ENCODE peak calls at places on chromosomes 5 and 9, in ten cellular contexts. I is K562, Y is B cell, A is stomach, T is cardiac muscle cell, Z is mesothelial cell of epicardium, X is fibroblast of lung, N is OCI-LY7, D is fibroblast of villous mesenchyme, K is BE2C. E is an unnamed sample.

GRCh38 chr9:86252870-86253269 is 6.6 kb downstream of the C9orf153 start:
- DNase-seq in I (no peak), Y (no peak), A (no peak), T (no peak), Z (no peak), X (no peak), N (peak; percentile 30), D (no peak), K (no peak), E (no peak)

GRCh38 chr5:57111993-57112392 is 61.9 kb upstream of the GPBP1 start:
- DNase-seq in I (no peak), Y (no peak), A (no peak), T (no peak), Z (no peak), X (no peak), N (no peak), D (no peak), K (no peak), E (no peak)

GRCh38 chr5:164375051-164375450 is 869.6 kb downstream of the MAT2B start:
- DNase-seq in I (no peak), Y (no peak), A (no peak), T (no peak), Z (no peak), X (peak; percentile 58), N (no peak), D (no peak), K (no peak), E (no peak)

GRCh38 chr9:69945671-69946141 is 97.9 kb upstream of the MAMDC2 start:
- DNase-seq in I (no peak), Y (no peak), A (peak; percentile 28), T (peak; percentile 76), Z (no peak), X (peak; percentile 36), N (no peak), D (peak; percentile 77), K (no peak), E (no peak)

GRCh38 chr5:68339921-68340321 is 124.4 kb downstream of the PIK3R1 start:
- DNase-seq in I (no peak), Y (no peak), A (no peak), T (peak; percentile 25), Z (no peak), X (peak; percentile 79), N (no peak), D (no peak), K (no peak), E (no peak)

GRCh38 chr9:77092536-77092935 is 73.1 kb downstream of the FOXB2 start:
- DNase-seq in I (no peak), Y (no peak), A (no peak), T (peak; percentile 16), Z (no peak), X (peak; percentile 27), N (no peak), D (peak; percentile 15), K (no peak), E (no peak)

GRCh38 chr5:65157906-65158603 is 323.7 kb downstream of the ADAMTS6 start:
- DNase-seq in I (no peak), Y (no peak), A (no peak), T (no peak), Z (no peak), X (peak; percentile 63), N (no peak), D (no peak), K (no peak), E (no peak)

GRCh38 chr5:64811050-64811640 is 42.4 kb downstream of the CWC27 start:
- DNase-seq in I (peak; percentile 43), Y (no peak), A (no peak), T (peak; percentile 82), Z (no peak), X (peak; percentile 61), N (peak; percentile 65), D (peak; percentile 74), K (peak; percentile 8), E (no peak)

GRCh38 chr5:132420706-132421272 is 51.3 kb downstream of the SLC22A5 start:
- DNase-seq in I (no peak), Y (peak; percentile 81), A (no peak), T (no peak), Z (no peak), X (no peak), N (peak; percentile 94), D (no peak), K (no peak), E (no peak)

GRCh38 chr5:57824047-57824446 is 341.4 kb upstream of the ACTBL2 start:
- DNase-seq in I (no peak), Y (no peak), A (no peak), T (no peak), Z (no peak), X (peak; percentile 99), N (no peak), D (no peak), K (no peak), E (no peak)

GRCh38 chr9:124860582-124861341 is 995 bp downstream of the RPL35 start:
- DNase-seq in I (peak; percentile 50), Y (no peak), A (no peak), T (no peak), Z (no peak), X (no peak), N (no peak), D (no peak), K (no peak), E (no peak)

GRCh38 chr9:99561435-99562262 is 260.0 kb upstream of the NR4A3 start:
- DNase-seq in I (no peak), Y (no peak), A (no peak), T (no peak), Z (no peak), X (no peak), N (no peak), D (no peak), K (no peak), E (no peak)

GRCh38 chr9:99559776-99560175 is 261.9 kb upstream of the NR4A3 start:
- DNase-seq in I (no peak), Y (no peak), A (no peak), T (no peak), Z (no peak), X (no peak), N (no peak), D (no peak), K (no peak), E (no peak)

GRCh38 chr9:99557816-99558215 is 263.9 kb upstream of the NR4A3 start:
- DNase-seq in I (no peak), Y (no peak), A (no peak), T (no peak), Z (no peak), X (no peak), N (no peak), D (no peak), K (no peak), E (no peak)

GRCh38 chr9:99562263-99562565 is 259.5 kb upstream of the NR4A3 start:
- DNase-seq in I (no peak), Y (no peak), A (no peak), T (no peak), Z (no peak), X (no peak), N (no peak), D (no peak), K (no peak), E (no peak)

DNA sequence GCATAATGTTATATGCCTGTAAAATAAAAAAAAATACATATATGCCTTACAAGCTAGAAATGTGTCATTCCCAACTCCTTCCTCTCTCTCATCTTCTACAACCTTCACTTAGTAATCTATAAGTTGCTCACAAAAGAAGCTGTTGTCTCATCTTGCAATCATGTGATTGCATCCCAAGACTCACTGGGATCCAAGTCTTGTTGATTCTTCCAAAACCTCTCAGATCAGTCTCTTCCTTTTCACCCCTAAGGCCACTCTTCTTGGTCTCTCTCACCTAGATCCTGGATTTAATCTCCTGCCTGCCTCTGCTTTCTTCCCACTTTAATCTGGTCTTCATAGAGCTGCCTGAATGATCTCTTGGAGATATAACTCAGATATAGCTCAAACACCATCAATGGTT is 261.1 kb upstream of the NR4A3 start:
- DNase-seq in I (no peak), Y (no peak), A (no peak), T (no peak), Z (no peak), X (no peak), N (no peak), D (no peak), K (no peak), E (no peak)
- TF ChIP-seq CTCF in I (no peak), Y (no peak), A (no peak), T (no peak), Z (no peak), X (no peak), N (no peak), D (no peak), K (no peak), E (no peak)

GRCh38 chr5:141960449-141961323 is 2.7 kb upstream of the PCDH12 start:
- DNase-seq in I (peak; percentile 84), Y (peak; percentile 89), A (peak; percentile 91), T (peak; percentile 87), Z (peak; percentile 74), X (peak; percentile 59), N (peak; percentile 94), D (peak; percentile 83), K (peak; percentile 89), E (peak; percentile 86)
- TF ChIP-seq CTCF in I (peak; percentile 94), Y (peak; percentile 80), A (peak; percentile 90), T (peak; percentile 90), Z (peak; percentile 80), X (peak; percentile 81), N (peak; percentile 92), D (peak; percentile 86), K (peak; percentile 96), E (peak; percentile 76)

GRCh38 chr9:120874861-120875565 is 2.0 kb downstream of the PHF19 start:
- DNase-seq in I (no peak), Y (no peak), A (no peak), T (no peak), Z (no peak), X (no peak), N (no peak), D (no peak), K (no peak), E (no peak)

GRCh38 chr9:120877276-120878034 is 467 bp upstream of the PHF19 start:
- DNase-seq in I (peak; percentile 100), Y (peak; percentile 61), A (peak; percentile 57), T (peak; percentile 66), Z (no peak), X (peak; percentile 55), N (peak; percentile 90), D (peak; percentile 73), K (peak; percentile 88), E (peak; percentile 59)

GRCh38 chr9:120875643-120875953 is 1.4 kb downstream of the PHF19 start:
- DNase-seq in I (no peak), Y (no peak), A (no peak), T (no peak), Z (no peak), X (no peak), N (peak; percentile 31), D (no peak), K (no peak), E (no peak)

GRCh38 chr9:120876842-120877240 is at the start of gene PHF19:
- DNase-seq in I (no peak), Y (no peak), A (no peak), T (peak; percentile 49), Z (no peak), X (peak; percentile 37), N (no peak), D (peak; percentile 47), K (peak; percentile 71), E (peak; percentile 29)

GRCh38 chr9:120875954-120876841 is 790 bp downstream of the PHF19 start:
- DNase-seq in I (peak; percentile 100), Y (peak; percentile 76), A (peak; percentile 79), T (peak; percentile 85), Z (no peak), X (peak; percentile 88), N (peak; percentile 95), D (peak; percentile 88), K (peak; percentile 86), E (peak; percentile 75)
- TF ChIP-seq CTCF in I (no peak), Y (peak; percentile 15), A (no peak), T (no peak), Z (no peak), X (no peak), N (peak; percentile 58), D (peak; percentile 17), K (peak; percentile 37), E (no peak)

GRCh38 chr5:181241393-181241975 is 2.2 kb downstream of the RACK1 start:
- DNase-seq in I (no peak), Y (no peak), A (no peak), T (peak; percentile 85), Z (no peak), X (peak; percentile 77), N (peak; percentile 73), D (peak; percentile 84), K (no peak), E (no peak)
- TF ChIP-seq CTCF in I (no peak), Y (no peak), A (no peak), T (no peak), Z (no peak), X (no peak), N (peak; percentile 30), D (no peak), K (no peak), E (no peak)